ENCODE peak calls at places on chromosomes 11 and 22, in five cellular contexts. L, T, D, Y and V are unnamed samples.
A peak's percentile ranks its signal among the peaks of the same experiment; 100 is the strongest.

GRCh38 chr11:120400564-120401364 is 64.6 kb downstream of the ARHGEF12 start:
- DNase-seq in L (peak; percentile 99), T (no peak), D (no peak), Y (peak; percentile 87), V (peak; percentile 98)

GRCh38 chr11:2928605-2929510 is at the start of gene PHLDA2:
- DNase-seq in L (peak; percentile 82), T (peak; percentile 49), D (no peak), Y (peak; percentile 68), V (peak; percentile 81)

GRCh38 chr11:70771099-70771885 is 373.0 kb downstream of the CTTN start:
- DNase-seq in L (no peak), T (no peak), D (no peak), Y (no peak), V (no peak)

GRCh38 chr11:117882539-117882938 is 6.1 kb upstream of the FXYD6 start:
- DNase-seq in L (no peak), T (no peak), D (no peak), Y (no peak), V (peak; percentile 25)

GRCh38 chr22:30606455-30607299 is at the start of gene TCN2:
- DNase-seq in L (peak; percentile 89), T (peak; percentile 73), D (no peak), Y (peak; percentile 62), V (peak; percentile 88)

GRCh38 chr11:64005691-64006090 is 19.5 kb downstream of the OTUB1 start:
- DNase-seq in L (no peak), T (no peak), D (no peak), Y (no peak), V (no peak)

GRCh38 chr22:36419912-36420882 is 32.4 kb upstream of the MYH9 start:
- DNase-seq in L (peak; percentile 27), T (no peak), D (no peak), Y (no peak), V (peak; percentile 80)

GRCh38 chr11:65126624-65127274 is 4.6 kb downstream of the MRPL49 start:
- DNase-seq in L (no peak), T (no peak), D (no peak), Y (no peak), V (no peak)

GRCh38 chr11:84890706-84891105 is 736.4 kb downstream of the DLG2 start:
- DNase-seq in L (peak; percentile 27), T (no peak), D (no peak), Y (no peak), V (no peak)

GRCh38 chr22:23533771-23534191 is 46.3 kb downstream of the IGLL1 start:
- DNase-seq in L (no peak), T (no peak), D (no peak), Y (peak; percentile 3), V (no peak)

GRCh38 chr11:43751726-43752125 is 71.2 kb downstream of the HSD17B12 start:
- DNase-seq in L (no peak), T (no peak), D (no peak), Y (no peak), V (no peak)

GRCh38 chr11:121312483-121312882 is 19.9 kb downstream of the SC5D start:
- DNase-seq in L (no peak), T (no peak), D (no peak), Y (no peak), V (no peak)

GRCh38 chr11:83681944-83682644 is 395.9 kb upstream of the CCDC90B start:
- DNase-seq in L (no peak), T (no peak), D (no peak), Y (no peak), V (no peak)

GRCh38 chr11:117972044-117972443 is 14.2 kb upstream of the IL10RA start:
- DNase-seq in L (no peak), T (no peak), D (no peak), Y (no peak), V (no peak)

GRCh38 chr11:440065-441042 is 1.5 kb downstream of the ANO9 start:
- DNase-seq in L (peak; percentile 47), T (no peak), D (no peak), Y (no peak), V (no peak)

GRCh38 chr11:16098827-16099226 is 257.5 kb downstream of the SOX6 start:
- DNase-seq in L (no peak), T (no peak), D (no peak), Y (no peak), V (peak; percentile 28)

GRCh38 chr22:47382164-47382890 is 619.9 kb downstream of the TBC1D22A start:
- DNase-seq in L (no peak), T (no peak), D (no peak), Y (no peak), V (no peak)

GRCh38 chr11:126167476-126167875 is 44.0 kb downstream of the RPUSD4 start:
- DNase-seq in L (no peak), T (no peak), D (no peak), Y (no peak), V (no peak)

GRCh38 chr11:60913793-60914619 is at the start of gene TMEM109:
- DNase-seq in L (peak; percentile 90), T (peak; percentile 72), D (peak; percentile 72), Y (peak; percentile 82), V (peak; percentile 94)

GRCh38 chr11:47276923-47277322 is 7.0 kb downstream of the MADD start:
- DNase-seq in L (no peak), T (no peak), D (no peak), Y (no peak), V (no peak)

GRCh38 chr22:45125198-45125597 is 38.5 kb upstream of the NUP50 start:
- DNase-seq in L (peak; percentile 50), T (no peak), D (no peak), Y (no peak), V (peak; percentile 98)

GRCh38 chr11:83087035-83087434 is 15.3 kb upstream of the RAB30 start:
- DNase-seq in L (peak; percentile 30), T (no peak), D (no peak), Y (peak; percentile 14), V (no peak)